ENCODE peak calls at places on chromosomes 7 and 10, in eight cellular contexts. S, T, F, P, H, K, L and W are unnamed samples.

GRCh38 chr10:71262027-71262426 is 49.7 kb downstream of the UNC5B start:
- DNase-seq in S (peak), L (no peak), K (no peak), P (no peak), T (no peak), F (no peak), H (no peak), W (no peak)

GRCh38 chr10:75043256-75044121 is 68.0 kb upstream of the SAMD8 start:
- DNase-seq in L (no peak), F (no peak), T (no peak), H (no peak), K (no peak), S (no peak), P (peak), W (no peak)

GRCh38 chr10:80122110-80122710 is 10.3 kb upstream of the PLAC9 start:
- DNase-seq in K (no peak), H (no peak), F (no peak), P (no peak), T (no peak), L (no peak), S (no peak), W (no peak)

GRCh38 chr7:55362927-55363326 is 2.2 kb upstream of the LANCL2 start:
- DNase-seq in F (no peak), K (no peak), P (no peak), S (peak), L (no peak), H (no peak), T (no peak), W (no peak)

GRCh38 chr10:96176985-96177384 is 46.9 kb downstream of the ZNF518A start:
- DNase-seq in F (no peak), L (no peak), S (no peak), T (no peak), H (no peak), K (no peak), P (no peak), W (no peak)

GRCh38 chr10:6522230-6522629 is 57.8 kb downstream of the PRKCQ start:
- DNase-seq in S (no peak), K (no peak), T (no peak), F (no peak), L (no peak), H (no peak), P (no peak), W (no peak)

GRCh38 chr7:36460811-36461429 is 71.3 kb downstream of the ANLN start:
- DNase-seq in L (no peak), F (no peak), H (no peak), S (no peak), T (no peak), K (no peak), P (no peak), W (no peak)

GRCh38 chr10:88095778-88096452 is 232.5 kb downstream of the PTEN start:
- DNase-seq in L (no peak), T (no peak), K (no peak), S (no peak), P (no peak), H (no peak), F (no peak), W (no peak)

GRCh38 chr7:111312966-111313365 is 222.0 kb downstream of the LRRN3 start:
- DNase-seq in L (no peak), P (no peak), H (no peak), F (no peak), K (no peak), T (peak), S (no peak), W (no peak)

GRCh38 chr7:117793496-117793895 is 79.7 kb downstream of the CTTNBP2 start:
- DNase-seq in H (no peak), P (no peak), T (no peak), K (no peak), S (no peak), L (no peak), F (no peak), W (no peak)

GRCh38 chr7:139044813-139045794 is 9.3 kb upstream of the ZC3HAV1L start:
- DNase-seq in T (no peak), P (no peak), S (no peak), K (no peak), H (no peak), F (no peak), L (no peak), W (no peak)

GRCh38 chr7:45150199-45150598 is 7.4 kb upstream of the RAMP3 start:
- DNase-seq in P (no peak), H (no peak), F (peak), L (no peak), S (no peak), K (no peak), T (no peak), W (peak)

GRCh38 chr7:130473877-130474276 is 18.0 kb upstream of the MEST start:
- DNase-seq in L (no peak), T (no peak), F (no peak), P (no peak), K (no peak), H (no peak), S (no peak), W (no peak)

GRCh38 chr10:102421645-102422585 is 1.3 kb downstream of the FBXL15 start:
- DNase-seq in L (no peak), H (no peak), F (no peak), P (no peak), S (peak), K (peak), T (no peak), W (no peak)

DNA sequence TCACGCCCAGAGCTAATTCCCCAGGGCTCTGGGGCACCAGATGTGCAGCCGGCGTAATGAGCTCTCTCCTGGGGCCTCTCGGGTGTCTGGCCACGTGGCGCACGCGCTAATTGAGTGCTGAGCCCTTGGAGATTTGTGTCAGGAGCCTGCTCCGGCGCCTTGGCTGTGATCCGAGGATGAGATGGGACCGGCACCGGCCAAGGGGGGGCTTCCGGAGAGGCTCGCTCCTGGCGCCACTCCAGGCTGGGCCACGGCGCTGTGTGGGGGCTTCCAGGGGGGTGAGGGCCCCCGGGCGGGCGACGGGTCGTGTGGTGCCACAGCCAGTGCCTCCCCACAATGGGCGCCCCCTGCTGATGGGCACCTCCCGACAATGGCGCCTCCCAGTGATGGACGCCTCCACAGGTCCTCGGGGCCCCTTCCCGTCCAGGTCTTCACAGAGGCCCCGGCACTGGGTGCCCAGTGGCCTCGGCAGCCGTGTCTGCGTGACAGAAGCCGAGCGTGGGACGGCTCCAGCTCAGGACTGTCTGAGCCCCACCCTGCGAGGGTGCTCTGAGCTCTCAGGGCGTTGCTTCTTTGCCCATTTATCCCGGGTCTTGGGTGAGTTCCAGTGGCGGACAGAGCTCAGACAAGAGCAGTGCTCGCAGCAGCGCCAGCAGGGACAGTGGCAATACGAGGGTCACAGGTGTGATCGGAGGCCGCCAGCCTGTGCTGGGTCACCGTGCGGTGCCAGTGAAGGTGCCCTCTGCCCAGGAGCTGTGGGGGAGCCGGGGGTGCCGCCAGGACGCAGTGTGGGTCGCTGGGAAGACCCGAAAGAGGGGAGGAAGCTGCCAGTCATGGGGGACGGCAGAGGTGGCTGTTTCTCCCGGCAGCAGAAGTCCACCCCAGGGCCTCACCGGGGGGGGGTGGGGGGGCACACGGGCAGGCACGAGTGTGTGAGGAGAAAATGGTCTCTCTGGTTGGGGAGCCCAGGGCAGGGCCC is 8.2 kb upstream of the NKX6-2 start:
- DNase-seq in H (no peak), K (no peak), T (no peak), L (no peak), P (no peak), S (no peak), F (no peak), W (no peak)
- TF ChIP-seq CTCF in H (peak), K (no peak), T (no peak), L (peak), P (no peak), S (no peak), F (no peak), W (no peak)

GRCh38 chr7:37853468-37853867 is 5.1 kb downstream of the NME8 start:
- DNase-seq in K (no peak), S (no peak), L (no peak), H (no peak), T (no peak), F (no peak), P (no peak), W (no peak)
- TF ChIP-seq CTCF in K (no peak), S (no peak), L (peak), H (peak), T (no peak), F (no peak), P (no peak), W (peak)

GRCh38 chr7:29626730-29627129 is 63.1 kb downstream of the PRR15 start:
- DNase-seq in P (no peak), T (no peak), L (no peak), K (no peak), S (no peak), H (no peak), F (no peak), W (no peak)

GRCh38 chr7:29622335-29623265 is 59.0 kb downstream of the PRR15 start:
- DNase-seq in K (no peak), F (no peak), T (peak), H (peak), P (no peak), S (no peak), L (no peak), W (no peak)

GRCh38 chr7:29623976-29624375 is 60.3 kb downstream of the PRR15 start:
- DNase-seq in S (no peak), T (no peak), P (no peak), F (no peak), L (no peak), H (no peak), K (no peak), W (no peak)

GRCh38 chr7:29629507-29629906 is 65.9 kb downstream of the PRR15 start:
- DNase-seq in H (no peak), T (no peak), P (no peak), F (no peak), L (no peak), S (no peak), K (no peak), W (no peak)

DNA sequence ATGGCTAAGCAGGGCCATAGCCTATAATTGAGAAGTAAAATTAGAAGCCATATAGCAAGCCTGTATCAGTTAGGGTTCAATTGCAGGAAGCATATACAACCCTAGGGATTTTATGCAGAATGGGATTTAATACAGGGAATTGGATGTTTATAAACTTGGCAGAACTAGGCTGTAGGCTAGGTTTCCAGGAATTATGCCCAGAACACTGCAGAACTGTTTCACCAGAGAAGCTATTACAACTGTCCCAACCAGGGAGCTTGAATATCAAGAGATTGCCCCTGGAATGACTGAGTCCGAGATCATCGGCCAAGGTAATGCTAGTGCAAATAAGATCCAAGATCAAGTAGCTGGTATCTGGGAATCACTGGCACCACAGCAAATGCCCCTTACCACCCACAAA is 64.0 kb downstream of the PRR15 start:
- DNase-seq in F (no peak), T (no peak), S (no peak), H (no peak), P (no peak), K (no peak), L (no peak), W (no peak)
- TF ChIP-seq CTCF in F (no peak), T (no peak), S (no peak), H (no peak), P (no peak), K (no peak), L (no peak), W (no peak)

GRCh38 chr10:93703066-93703465 is 674 bp upstream of the FRA10AC1 start:
- DNase-seq in P (no peak), S (no peak), F (no peak), K (no peak), T (no peak), L (no peak), H (no peak), W (no peak)

GRCh38 chr10:93701903-93702277 is 502 bp downstream of the FRA10AC1 start:
- DNase-seq in P (no peak), H (peak), S (no peak), F (no peak), L (no peak), K (peak), T (peak), W (no peak)

GRCh38 chr10:93702278-93703001 is at the start of gene FRA10AC1:
- DNase-seq in K (peak), T (peak), P (peak), S (peak), L (peak), H (peak), F (peak), W (peak)

GRCh38 chr10:93695720-93696119 is 6.7 kb downstream of the FRA10AC1 start:
- DNase-seq in K (no peak), L (no peak), P (no peak), T (no peak), S (no peak), H (no peak), F (no peak), W (no peak)

GRCh38 chr10:93697207-93697606 is 5.2 kb downstream of the FRA10AC1 start:
- DNase-seq in F (no peak), S (no peak), K (no peak), P (no peak), L (no peak), T (no peak), H (no peak), W (no peak)
- TF ChIP-seq CTCF in F (no peak), S (no peak), K (no peak), P (no peak), L (peak), T (peak), H (peak), W (no peak)

GRCh38 chr10:79052311-79053080 is 16.3 kb upstream of the ZMIZ1 start:
- DNase-seq in T (no peak), L (no peak), K (peak), P (peak), H (no peak), F (peak), S (peak), W (no peak)
- TF ChIP-seq CTCF in T (peak), L (peak), K (peak), P (no peak), H (peak), F (no peak), S (no peak), W (peak)

GRCh38 chr7:30908681-30909080 is 3.0 kb upstream of the AQP1 start:
- DNase-seq in L (no peak), S (no peak), H (no peak), P (no peak), T (no peak), K (no peak), F (no peak), W (no peak)
- TF ChIP-seq CTCF in L (peak), S (no peak), H (peak), P (no peak), T (peak), K (no peak), F (no peak), W (no peak)

GRCh38 chr7:150964593-150965111 is 13.5 kb downstream of the KCNH2 start:
- DNase-seq in L (no peak), H (no peak), S (no peak), K (no peak), F (no peak), T (no peak), P (no peak), W (no peak)
- TF ChIP-seq CTCF in L (no peak), H (no peak), S (no peak), K (no peak), F (no peak), T (no peak), P (no peak), W (no peak)

GRCh38 chr7:74185016-74185415 is 10.9 kb downstream of the EIF4H start:
- DNase-seq in S (no peak), T (no peak), F (no peak), P (no peak), K (no peak), H (no peak), L (no peak), W (no peak)

GRCh38 chr7:74182453-74183090 is 8.4 kb downstream of the EIF4H start:
- DNase-seq in F (no peak), L (no peak), S (no peak), H (no peak), K (no peak), P (no peak), T (no peak), W (no peak)

GRCh38 chr7:74185636-74186035 is 11.5 kb downstream of the EIF4H start:
- DNase-seq in S (no peak), H (no peak), P (no peak), F (no peak), T (no peak), L (no peak), K (no peak), W (no peak)

GRCh38 chr7:74183142-74183541 is 9.0 kb downstream of the EIF4H start:
- DNase-seq in T (no peak), P (no peak), H (no peak), F (no peak), L (no peak), K (no peak), S (no peak), W (no peak)

GRCh38 chr7:74183653-74184450 is 9.7 kb downstream of the EIF4H start:
- DNase-seq in P (no peak), S (no peak), L (no peak), H (no peak), K (no peak), T (no peak), F (no peak), W (no peak)
- TF ChIP-seq CTCF in P (no peak), S (no peak), L (peak), H (peak), K (no peak), T (peak), F (no peak), W (no peak)

GRCh38 chr7:12211054-12212050 is at the start of gene TMEM106B:
- DNase-seq in T (peak), L (peak), H (peak), K (peak), S (peak), F (peak), P (peak), W (peak)
- TF ChIP-seq CTCF in T (peak), L (peak), H (peak), K (no peak), S (no peak), F (no peak), P (no peak), W (no peak)

GRCh38 chr10:1074063-1074747 is 18.0 kb downstream of the WDR37 start:
- DNase-seq in S (no peak), T (no peak), L (no peak), F (no peak), H (no peak), P (no peak), K (no peak), W (no peak)

GRCh38 chr10:1070939-1071338 is 14.8 kb downstream of the WDR37 start:
- DNase-seq in S (no peak), L (no peak), K (no peak), H (no peak), F (no peak), T (peak), P (no peak), W (no peak)

GRCh38 chr10:1069680-1070079 is 13.5 kb downstream of the WDR37 start:
- DNase-seq in L (no peak), T (no peak), H (no peak), P (no peak), S (no peak), K (no peak), F (no peak), W (no peak)

GRCh38 chr10:1078668-1079067 is 22.5 kb downstream of the WDR37 start:
- DNase-seq in P (no peak), L (no peak), H (no peak), K (no peak), S (no peak), T (no peak), F (no peak), W (no peak)

DNA sequence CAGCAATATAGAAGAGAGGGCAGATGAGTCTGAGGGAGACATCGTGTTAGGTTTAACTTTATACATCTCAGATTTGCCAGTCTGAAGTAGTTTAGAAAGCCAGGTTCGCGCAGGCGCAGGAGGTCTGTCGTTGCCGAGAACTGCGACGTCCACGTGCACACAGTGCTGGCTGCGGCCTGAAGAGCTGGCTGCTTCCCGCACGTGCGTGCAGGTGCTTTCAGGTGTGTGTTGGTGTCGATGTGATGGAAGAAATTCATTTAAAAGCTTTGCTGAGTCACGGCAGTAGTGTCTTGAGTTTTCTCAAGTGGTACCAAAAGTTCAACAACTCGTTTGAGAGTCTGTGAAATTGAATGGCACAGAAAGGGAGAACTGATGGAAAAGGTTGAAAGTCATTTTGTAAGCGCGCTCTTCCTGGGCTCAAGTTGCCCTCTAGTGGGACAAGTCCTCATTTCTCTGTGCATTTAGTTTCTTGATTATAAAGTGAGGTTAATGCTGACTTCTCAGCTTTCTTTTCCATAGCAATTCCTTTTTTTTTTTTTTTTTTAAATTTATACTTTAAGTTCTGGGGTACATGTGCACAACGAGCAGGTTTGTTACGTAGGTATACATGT is 18.7 kb downstream of the WDR37 start:
- DNase-seq in H (no peak), F (no peak), S (no peak), P (no peak), L (no peak), T (no peak), K (no peak), W (no peak)
- TF ChIP-seq CTCF in H (peak), F (no peak), S (no peak), P (no peak), L (peak), T (peak), K (no peak), W (peak)